ENCODE peak calls at places on chromosomes 13 and 19, in seven cellular contexts. F is H9, J is IMR-90, Q is mesenchymal stem cell, Y is mesendoderm, Z is trophoblast cell, C is H1. O is an unnamed sample.

GRCh38 chr13:43374621-43375020 is 351.2 kb downstream of the DNAJC15 start:
- DNase-seq in F (no peak), J (peak; percentile 64), Q (peak; percentile 37), Y (no peak), Z (no peak), C (no peak), O (no peak)

GRCh38 chr19:3455960-3456601 is 24.2 kb downstream of the SMIM24 start:
- DNase-seq in F (no peak), J (no peak), Q (no peak), Y (no peak), Z (no peak), C (no peak), O (no peak)

GRCh38 chr13:77207943-77208342 is 119.0 kb downstream of the MYCBP2 start:
- DNase-seq in F (no peak), J (peak; percentile 96), Q (peak; percentile 69), Y (no peak), Z (no peak), C (no peak), O (no peak)

GRCh38 chr19:42254850-42255765 is at the start of gene ERF:
- DNase-seq in F (peak; percentile 93), J (peak; percentile 83), Q (peak; percentile 90), Y (peak; percentile 94), Z (peak; percentile 91), C (peak; percentile 94), O (peak; percentile 96)

GRCh38 chr19:20367811-20368294 is 197.7 kb downstream of the ZNF737 start:
- DNase-seq in F (peak; percentile 75), J (no peak), Q (no peak), Y (peak; percentile 97), Z (peak; percentile 39), C (peak; percentile 62), O (peak; percentile 56)

GRCh38 chr19:14580623-14581237 is 2.2 kb upstream of the CLEC17A start:
- DNase-seq in F (no peak), J (no peak), Q (no peak), Y (no peak), Z (no peak), C (no peak), O (no peak)

GRCh38 chr13:80361883-80362327 is 21.0 kb upstream of the SPRY2 start:
- DNase-seq in F (peak; percentile 36), J (no peak), Q (peak; percentile 6), Y (peak; percentile 96), Z (no peak), C (no peak), O (peak; percentile 48)

GRCh38 chr19:47540748-47541147 is 25.9 kb upstream of the NAPA start:
- DNase-seq in F (no peak), J (peak; percentile 51), Q (peak; percentile 44), Y (peak; percentile 64), Z (no peak), C (no peak), O (no peak)

GRCh38 chr13:79497852-79498251 is 16.9 kb downstream of the NDFIP2 start:
- DNase-seq in F (no peak), J (no peak), Q (no peak), Y (no peak), Z (no peak), C (no peak), O (no peak)

GRCh38 chr19:40523322-40524047 is 53.2 kb upstream of the SHKBP1 start:
- DNase-seq in F (peak; percentile 90), J (peak; percentile 44), Q (peak; percentile 55), Y (peak; percentile 89), Z (peak; percentile 53), C (peak; percentile 87), O (peak; percentile 56)

GRCh38 chr19:2683430-2683995 is 19.0 kb downstream of the GNG7 start:
- DNase-seq in F (no peak), J (no peak), Q (no peak), Y (no peak), Z (no peak), C (no peak), O (no peak)

GRCh38 chr19:4089400-4089908 is 22.8 kb upstream of the ZBTB7A start:
- DNase-seq in F (no peak), J (no peak), Q (no peak), Y (no peak), Z (peak; percentile 68), C (no peak), O (no peak)

GRCh38 chr19:7914099-7914498 is 531 bp upstream of the TGFBR3L start:
- DNase-seq in F (no peak), J (no peak), Q (no peak), Y (no peak), Z (no peak), C (no peak), O (no peak)

GRCh38 chr19:7916137-7916907 is 1.7 kb downstream of the TGFBR3L start:
- DNase-seq in F (peak; percentile 59), J (no peak), Q (peak; percentile 23), Y (peak; percentile 29), Z (no peak), C (peak; percentile 80), O (no peak)

GRCh38 chr19:7916908-7917291 is 2.3 kb downstream of the TGFBR3L start:
- DNase-seq in F (no peak), J (no peak), Q (peak; percentile 21), Y (no peak), Z (no peak), C (no peak), O (no peak)

GRCh38 chr19:7914598-7915045 is at the start of gene TGFBR3L:
- DNase-seq in F (no peak), J (no peak), Q (no peak), Y (no peak), Z (no peak), C (no peak), O (no peak)

DNA sequence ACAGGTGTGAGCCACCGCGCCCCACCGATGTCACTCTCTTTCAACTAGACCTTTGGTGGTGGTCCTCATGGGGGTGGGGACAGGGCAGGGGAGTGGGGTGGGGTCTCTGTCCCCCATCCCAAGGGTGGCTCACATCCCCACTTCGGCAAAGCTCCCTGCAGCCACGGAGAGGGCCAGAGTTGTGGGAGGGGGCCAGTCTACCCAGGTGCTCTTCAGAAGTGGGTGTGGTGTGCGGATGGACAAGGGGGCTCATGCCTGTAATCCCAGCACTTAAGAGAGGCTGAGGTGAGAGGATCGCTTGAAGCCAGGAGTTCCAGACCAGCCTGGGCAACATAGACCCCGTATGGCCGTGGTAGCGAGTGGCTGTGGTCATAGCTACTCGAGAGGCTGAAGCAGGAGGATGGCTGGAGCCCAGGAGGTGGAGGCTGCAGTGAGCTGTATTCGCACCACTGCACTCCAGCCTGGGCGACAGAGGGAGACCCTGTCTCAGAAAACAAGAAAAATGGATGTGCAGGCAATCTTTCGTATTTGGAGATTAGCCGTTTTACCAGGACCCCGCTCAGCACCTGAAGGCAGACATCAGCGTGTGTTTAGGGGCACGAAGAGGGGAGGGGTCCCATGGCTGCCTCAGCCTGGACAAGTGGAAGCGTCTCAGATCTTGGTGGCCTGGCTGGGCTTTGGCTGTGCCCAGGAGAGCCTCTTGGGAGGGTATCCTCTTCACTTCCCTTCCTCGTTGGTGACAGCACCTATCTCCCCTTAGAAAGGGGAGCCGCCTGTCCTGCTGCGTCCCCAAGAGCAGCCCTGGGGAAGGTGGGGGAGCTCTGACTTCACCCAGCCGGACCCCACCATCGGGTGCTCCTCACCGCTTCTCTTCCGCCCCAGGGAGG is 863 bp downstream of the TGFBR3L start:
- DNase-seq in F (no peak), J (no peak), Q (no peak), Y (no peak), Z (no peak), C (no peak), O (no peak)
- H3K4me1 ChIP-seq in F (no peaks in the 10 kb centered on the region), J (peaks cover 14% of the 10 kb centered on the region), Q (peaks cover 30% of the 10 kb centered on the region), Y (peaks cover 2% of the 10 kb centered on the region), Z (peaks cover 19% of the 10 kb centered on the region), C (peaks cover 15% of the 10 kb centered on the region), O (peaks cover 9% of the 10 kb centered on the region)

GRCh38 chr19:7995756-7996155 is 9.7 kb downstream of the ELAVL1 start:
- DNase-seq in F (no peak), J (no peak), Q (no peak), Y (no peak), Z (no peak), C (no peak), O (no peak)

GRCh38 chr19:7992575-7992974 is 12.9 kb downstream of the ELAVL1 start:
- DNase-seq in F (no peak), J (no peak), Q (no peak), Y (no peak), Z (no peak), C (no peak), O (no peak)

GRCh38 chr19:7994114-7994513 is 11.3 kb downstream of the ELAVL1 start:
- DNase-seq in F (peak; percentile 44), J (no peak), Q (no peak), Y (peak; percentile 71), Z (no peak), C (no peak), O (no peak)

GRCh38 chr19:7994923-7995682 is 10.3 kb downstream of the ELAVL1 start:
- DNase-seq in F (no peak), J (peak; percentile 10), Q (no peak), Y (no peak), Z (no peak), C (no peak), O (no peak)

DNA sequence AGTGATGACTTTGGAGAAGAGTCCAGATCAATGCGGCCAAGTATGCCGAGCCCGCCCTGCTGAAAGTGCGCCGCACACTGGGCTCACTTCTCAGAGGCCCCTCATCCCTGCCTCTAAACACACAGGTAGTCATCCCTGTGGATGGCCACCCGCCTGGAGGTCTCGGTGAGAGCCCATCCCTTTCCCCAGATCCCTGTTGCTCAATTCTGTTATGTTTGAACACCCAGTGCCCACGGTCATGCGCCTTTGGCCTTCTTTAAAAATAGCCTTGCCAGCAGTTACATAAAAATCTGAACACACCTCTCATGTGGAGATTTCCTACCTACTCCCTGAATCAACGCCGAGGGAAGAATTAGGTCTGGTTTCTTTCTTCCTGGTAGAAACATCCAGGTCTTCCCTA is 11.9 kb downstream of the ELAVL1 start:
- DNase-seq in F (no peak), J (no peak), Q (no peak), Y (no peak), Z (no peak), C (no peak), O (no peak)
- H3K18ac ChIP-seq in F (no peak overlapping the region), J (no peak overlapping the region), Q (no peak overlapping the region), Y (no peak overlapping the region), Z (no peak overlapping the region), C (no peak overlapping the region), O (no peak overlapping the region)

GRCh38 chr19:48711106-48711662 is 8.3 kb downstream of the MAMSTR start:
- DNase-seq in F (no peak), J (no peak), Q (no peak), Y (no peak), Z (no peak), C (no peak), O (no peak)
- H2AK5ac ChIP-seq in F (no peak overlapping the region), J (no peak overlapping the region), Q (no peak overlapping the region), Y (no peak overlapping the region), Z (no peak overlapping the region), C (no peak overlapping the region), O (no peak overlapping the region)

GRCh38 chr13:40121711-40122110 is 466.2 kb downstream of the COG6 start:
- DNase-seq in F (no peak), J (no peak), Q (no peak), Y (no peak), Z (no peak), C (no peak), O (no peak)

GRCh38 chr13:40120288-40120687 is 464.8 kb downstream of the COG6 start:
- DNase-seq in F (no peak), J (no peak), Q (no peak), Y (no peak), Z (no peak), C (no peak), O (no peak)

GRCh38 chr13:40120781-40121180 is 465.3 kb downstream of the COG6 start:
- DNase-seq in F (no peak), J (no peak), Q (no peak), Y (no peak), Z (no peak), C (no peak), O (no peak)

GRCh38 chr13:40118337-40118736 is 462.9 kb downstream of the COG6 start:
- DNase-seq in F (no peak), J (no peak), Q (no peak), Y (no peak), Z (no peak), C (no peak), O (no peak)

GRCh38 chr13:40119852-40120251 is 464.4 kb downstream of the COG6 start:
- DNase-seq in F (no peak), J (no peak), Q (no peak), Y (no peak), Z (no peak), C (no peak), O (no peak)
- H3K4me1 ChIP-seq in F (no peaks in the 10 kb centered on the region), J (no peaks in the 10 kb centered on the region), Q (peaks cover 1% of the 10 kb centered on the region), Y (peaks cover 8% of the 10 kb centered on the region), Z (no peaks in the 10 kb centered on the region), C (peaks cover 2% of the 10 kb centered on the region), O (peaks cover 2% of the 10 kb centered on the region)